ENCODE peak calls at places on chromosomes 3 and 15, in six cellular contexts. N, E, I, O, J and R are unnamed samples.
A peak's percentile ranks its signal among the peaks of the same experiment; 100 is the strongest.

GRCh38 chr3:23748398-23749110 is 57.2 kb upstream of the UBE2E1 start:
- DNase-seq in O (no peak), N (peak; percentile 89), E (no peak), J (no peak), I (no peak), R (peak; percentile 24)

GRCh38 chr15:63000706-63001105 is 41.8 kb upstream of the TPM1 start:
- DNase-seq in O (no peak), J (no peak), I (no peak), N (no peak), E (no peak), R (no peak)

GRCh38 chr15:98083203-98083910 is 122.9 kb downstream of the ARRDC4 start:
- DNase-seq in N (no peak), O (peak; percentile 22), I (no peak), E (no peak), J (no peak), R (no peak)

GRCh38 chr3:102225407-102226132 is 209.2 kb upstream of the ZPLD1 start:
- DNase-seq in J (peak; percentile 56), E (no peak), N (peak; percentile 86), O (peak; percentile 22), I (no peak), R (no peak)

GRCh38 chr3:12518266-12519028 is 26.9 kb downstream of the MKRN2OS start:
- DNase-seq in J (no peak), O (no peak), I (no peak), E (no peak), N (no peak), R (no peak)

GRCh38 chr3:65233561-65233960 is 545.8 kb upstream of the ADAMTS9 start:
- DNase-seq in E (no peak), N (no peak), O (no peak), I (no peak), J (no peak), R (no peak)

GRCh38 chr15:64067564-64068030 is 21.3 kb upstream of the DAPK2 start:
- DNase-seq in I (peak; percentile 70), O (peak; percentile 75), J (no peak), E (peak; percentile 65), N (peak; percentile 44), R (peak; percentile 61)

GRCh38 chr3:194984026-194984425 is 286.9 kb downstream of the XXYLT1 start:
- DNase-seq in I (no peak), N (no peak), O (no peak), J (no peak), E (no peak), R (no peak)

GRCh38 chr3:147419062-147419701 is 10.0 kb downstream of the ZIC1 start:
- DNase-seq in E (peak; percentile 45), J (no peak), O (peak; percentile 33), N (peak; percentile 15), I (peak; percentile 31), R (peak; percentile 72)

GRCh38 chr3:72446406-72447058 is 401.7 kb downstream of the SHQ1 start:
- DNase-seq in I (peak; percentile 53), J (no peak), N (peak; percentile 18), O (no peak), E (no peak), R (no peak)
- TF ChIP-seq POLR2A in I (peak; percentile 14), J (no peak), N (peak; percentile 22), O (peak; percentile 52), E (no peak), R (no peak)

GRCh38 chr3:113260980-113261920 is 49.9 kb downstream of the BOC start:
- DNase-seq in N (no peak), I (no peak), J (no peak), O (no peak), E (peak; percentile 85), R (peak; percentile 51)
- H3K27ac ChIP-seq in N (no peak overlapping the region), I (peak overlapping the region; percentile 55), J (no peak overlapping the region), O (no peak overlapping the region), E (peak overlapping the region; percentile 58), R (peak overlapping the region; percentile 32)

GRCh38 chr3:119510690-119511089 is 12.3 kb downstream of the TIMMDC1 start:
- DNase-seq in N (no peak), E (no peak), J (no peak), O (no peak), I (no peak), R (no peak)

GRCh38 chr3:119507404-119507803 is 9.1 kb downstream of the TIMMDC1 start:
- DNase-seq in E (no peak), I (no peak), J (no peak), O (no peak), N (no peak), R (no peak)

DNA sequence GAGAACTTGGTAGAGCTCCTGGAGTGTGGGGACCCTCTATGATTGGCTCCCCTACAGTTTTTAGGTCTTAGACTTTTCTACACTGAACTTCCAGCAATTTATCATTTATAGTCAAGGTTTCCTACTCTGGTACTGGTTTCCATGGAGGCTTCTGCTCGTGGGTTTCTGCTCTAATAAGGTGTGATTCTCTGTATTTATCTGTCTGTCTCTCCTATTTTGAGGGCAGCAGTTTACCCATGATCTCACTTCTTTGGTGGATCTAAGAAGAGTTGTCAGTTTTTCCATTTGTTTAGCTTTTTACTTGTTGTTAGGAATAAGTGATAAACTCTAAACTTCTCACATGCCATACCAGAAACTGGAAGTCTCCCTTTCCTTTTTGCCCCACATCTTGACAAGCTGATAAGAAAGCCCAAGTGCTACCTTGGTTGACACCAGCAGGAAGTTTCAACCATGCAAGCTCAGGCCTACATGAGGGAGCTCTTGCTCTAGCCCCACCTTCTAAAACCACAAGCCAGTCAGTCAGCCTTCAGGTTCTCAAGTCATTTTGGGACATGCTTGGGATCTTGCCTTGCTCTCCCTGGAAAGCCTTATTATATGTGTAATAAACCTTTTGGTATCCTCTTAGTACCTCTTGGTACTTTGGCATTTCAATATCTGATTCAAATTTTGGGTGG is 10.0 kb downstream of the TIMMDC1 start:
- DNase-seq in J (no peak), I (no peak), N (no peak), E (no peak), O (no peak), R (no peak)
- H3K36me3 ChIP-seq in J (peaks cover 17% of the 10 kb centered on the region), I (peaks cover 18% of the 10 kb centered on the region), N (peaks cover 21% of the 10 kb centered on the region), E (no peaks in the 10 kb centered on the region), O (no peaks in the 10 kb centered on the region), R (peaks cover 70% of the 10 kb centered on the region)

DNA sequence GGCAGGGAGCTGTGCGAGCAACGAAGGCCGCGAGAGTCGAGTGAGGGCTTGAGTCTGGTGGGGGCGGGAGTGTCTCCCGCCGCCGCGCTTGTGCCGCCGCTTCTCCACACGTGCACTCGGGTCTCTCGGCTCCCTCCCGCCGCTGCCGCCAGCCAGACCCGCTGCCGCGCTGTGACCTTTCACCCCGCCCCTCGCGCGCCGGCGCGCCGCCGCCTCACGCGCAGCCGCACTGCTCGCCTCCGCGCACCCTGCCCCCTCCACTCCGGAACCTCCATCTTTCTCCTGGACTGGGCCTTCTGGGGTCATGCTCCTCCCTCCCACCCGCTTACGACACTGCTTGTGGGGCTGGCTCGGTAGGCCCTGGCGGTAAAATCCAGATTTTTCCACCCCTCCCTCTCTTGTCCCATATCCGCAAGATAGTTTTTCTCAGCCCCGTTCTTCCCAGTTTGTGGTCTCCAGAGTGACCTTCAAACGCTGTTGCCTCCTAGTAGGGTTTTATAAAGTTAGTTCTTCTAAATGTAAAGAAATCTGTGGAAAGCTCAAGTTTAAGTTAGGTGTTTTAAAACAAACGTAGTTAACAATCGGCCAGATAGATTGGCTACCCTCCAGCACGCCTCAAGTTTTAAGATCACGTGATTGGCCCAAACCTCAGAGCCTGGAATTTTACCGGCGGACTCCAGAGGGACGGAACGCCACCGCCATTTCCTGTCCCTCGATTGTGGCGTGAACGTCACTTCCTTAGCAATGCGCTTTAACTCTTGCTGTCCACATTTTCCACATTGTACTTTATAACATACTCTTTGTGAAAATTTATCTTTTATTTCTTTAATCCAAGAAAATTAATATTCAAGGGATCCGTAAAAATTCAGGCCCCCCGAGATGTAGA is at the start of gene NAA50:
- DNase-seq in O (peak; percentile 93), E (peak; percentile 96), N (peak; percentile 95), I (peak; percentile 96), J (peak; percentile 94), R (peak; percentile 93)
- TF ChIP-seq POLR2A in O (peak; percentile 77), E (peak; percentile 89), N (peak; percentile 85), I (peak; percentile 64), J (no peak), R (peak; percentile 96)

GRCh38 chr15:73901126-73901810 is 25.0 kb upstream of the LOXL1 start:
- DNase-seq in J (no peak), O (no peak), I (peak; percentile 3), N (no peak), E (no peak), R (no peak)
- H3K27ac ChIP-seq in J (no peak overlapping the region), O (no peak overlapping the region), I (no peak overlapping the region), N (no peak overlapping the region), E (no peak overlapping the region), R (no peak overlapping the region)